ENCODE peak calls at places on chromosomes 16 and 17, in eight cellular contexts. One of them, this sample, is unnamed.

GRCh38 chr16:7653746-7654145 is 321.1 kb downstream of the RBFOX1 start:
- DNase-seq in AG10803: no peak
- DNase-seq in thoracic aorta: no peak
- DNase-seq in HL-60: no peak
- DNase-seq in cardiac fibroblast: no peak
- DNase-seq in dorsolateral prefrontal cortex: no peak
- DNase-seq in heart right ventricle: no peak
- DNase-seq in Peyer's patch: no peak
- DNase-seq in this sample: no peak

GRCh38 chr17:45719335-45720071 is 64.6 kb upstream of the CRHR1 start:
- DNase-seq in AG10803: peak
- DNase-seq in thoracic aorta: no peak
- DNase-seq in HL-60: no peak
- DNase-seq in cardiac fibroblast: peak
- DNase-seq in dorsolateral prefrontal cortex: peak
- DNase-seq in heart right ventricle: no peak
- DNase-seq in Peyer's patch: no peak
- DNase-seq in this sample: peak

GRCh38 chr16:81940781-81941560 is 70.3 kb downstream of the SDR42E1 start:
- DNase-seq in AG10803: peak
- DNase-seq in thoracic aorta: no peak
- DNase-seq in HL-60: no peak
- DNase-seq in cardiac fibroblast: peak
- DNase-seq in dorsolateral prefrontal cortex: no peak
- DNase-seq in heart right ventricle: no peak
- DNase-seq in Peyer's patch: no peak
- DNase-seq in this sample: peak

GRCh38 chr16:72836985-72837384 is 210.9 kb downstream of the ZFHX3 start:
- DNase-seq in AG10803: no peak
- DNase-seq in thoracic aorta: no peak
- DNase-seq in HL-60: no peak
- DNase-seq in cardiac fibroblast: no peak
- DNase-seq in dorsolateral prefrontal cortex: no peak
- DNase-seq in heart right ventricle: no peak
- DNase-seq in Peyer's patch: no peak
- DNase-seq in this sample: no peak

GRCh38 chr16:11161439-11161838 is 94.6 kb downstream of the SOCS1 start:
- DNase-seq in AG10803: no peak
- DNase-seq in thoracic aorta: no peak
- DNase-seq in HL-60: no peak
- DNase-seq in cardiac fibroblast: no peak
- DNase-seq in dorsolateral prefrontal cortex: no peak
- DNase-seq in heart right ventricle: no peak
- DNase-seq in Peyer's patch: no peak
- DNase-seq in this sample: no peak

GRCh38 chr17:13306310-13306962 is 288.6 kb upstream of the ELAC2 start:
- DNase-seq in AG10803: peak
- DNase-seq in thoracic aorta: no peak
- DNase-seq in HL-60: peak
- DNase-seq in cardiac fibroblast: peak
- DNase-seq in dorsolateral prefrontal cortex: no peak
- DNase-seq in heart right ventricle: peak
- DNase-seq in Peyer's patch: no peak
- DNase-seq in this sample: peak

GRCh38 chr16:51401673-51402072 is 250.6 kb upstream of the SALL1 start:
- DNase-seq in AG10803: no peak
- DNase-seq in thoracic aorta: no peak
- DNase-seq in HL-60: no peak
- DNase-seq in cardiac fibroblast: no peak
- DNase-seq in dorsolateral prefrontal cortex: no peak
- DNase-seq in heart right ventricle: no peak
- DNase-seq in Peyer's patch: no peak
- DNase-seq in this sample: no peak

GRCh38 chr17:8069587-8069860 is 18.0 kb downstream of the ALOX12B start:
- DNase-seq in AG10803: no peak
- DNase-seq in thoracic aorta: no peak
- DNase-seq in HL-60: no peak
- DNase-seq in cardiac fibroblast: no peak
- DNase-seq in dorsolateral prefrontal cortex: no peak
- DNase-seq in heart right ventricle: no peak
- DNase-seq in Peyer's patch: no peak
- DNase-seq in this sample: no peak

GRCh38 chr17:77831497-77832179 is 126.9 kb upstream of the TNRC6C start:
- DNase-seq in AG10803: peak
- DNase-seq in thoracic aorta: no peak
- DNase-seq in HL-60: no peak
- DNase-seq in cardiac fibroblast: peak
- DNase-seq in dorsolateral prefrontal cortex: peak
- DNase-seq in heart right ventricle: no peak
- DNase-seq in Peyer's patch: no peak
- DNase-seq in this sample: peak

GRCh38 chr17:36591434-36592315 is at the start of gene DHRS11:
- DNase-seq in AG10803: peak
- DNase-seq in thoracic aorta: peak
- DNase-seq in HL-60: peak
- DNase-seq in cardiac fibroblast: peak
- DNase-seq in dorsolateral prefrontal cortex: peak
- DNase-seq in heart right ventricle: peak
- DNase-seq in Peyer's patch: peak
- DNase-seq in this sample: peak

GRCh38 chr17:44374306-44375195 is 10.9 kb upstream of the FAM171A2 start:
- DNase-seq in AG10803: no peak
- DNase-seq in thoracic aorta: no peak
- DNase-seq in HL-60: no peak
- DNase-seq in cardiac fibroblast: no peak
- DNase-seq in dorsolateral prefrontal cortex: no peak
- DNase-seq in heart right ventricle: no peak
- DNase-seq in Peyer's patch: no peak
- DNase-seq in this sample: no peak

GRCh38 chr17:73888875-73889274 is 244.6 kb upstream of the SDK2 start:
- DNase-seq in AG10803: no peak
- DNase-seq in thoracic aorta: no peak
- DNase-seq in HL-60: no peak
- DNase-seq in cardiac fibroblast: no peak
- DNase-seq in dorsolateral prefrontal cortex: no peak
- DNase-seq in heart right ventricle: peak
- DNase-seq in Peyer's patch: no peak
- DNase-seq in this sample: no peak

GRCh38 chr17:59764292-59764741 is 56.9 kb downstream of the VMP1 start:
- DNase-seq in AG10803: peak
- DNase-seq in thoracic aorta: no peak
- DNase-seq in HL-60: no peak
- DNase-seq in cardiac fibroblast: no peak
- DNase-seq in dorsolateral prefrontal cortex: no peak
- DNase-seq in heart right ventricle: no peak
- DNase-seq in Peyer's patch: no peak
- DNase-seq in this sample: no peak

GRCh38 chr17:8687732-8688131 is 56.9 kb downstream of the CCDC42 start:
- DNase-seq in AG10803: no peak
- DNase-seq in thoracic aorta: no peak
- DNase-seq in HL-60: no peak
- DNase-seq in cardiac fibroblast: no peak
- DNase-seq in dorsolateral prefrontal cortex: no peak
- DNase-seq in heart right ventricle: no peak
- DNase-seq in Peyer's patch: no peak
- DNase-seq in this sample: peak

GRCh38 chr16:68229431-68230175 is 6.3 kb downstream of the ESRP2 start:
- DNase-seq in AG10803: peak
- DNase-seq in thoracic aorta: no peak
- DNase-seq in HL-60: no peak
- DNase-seq in cardiac fibroblast: peak
- DNase-seq in dorsolateral prefrontal cortex: peak
- DNase-seq in heart right ventricle: no peak
- DNase-seq in Peyer's patch: peak
- DNase-seq in this sample: peak

GRCh38 chr16:21184834-21185233 is 26.4 kb downstream of the LDAF1 start:
- DNase-seq in AG10803: no peak
- DNase-seq in thoracic aorta: no peak
- DNase-seq in HL-60: no peak
- DNase-seq in cardiac fibroblast: peak
- DNase-seq in dorsolateral prefrontal cortex: no peak
- DNase-seq in heart right ventricle: no peak
- DNase-seq in Peyer's patch: no peak
- DNase-seq in this sample: no peak

GRCh38 chr16:11174141-11174540 is 81.9 kb downstream of the SOCS1 start:
- DNase-seq in AG10803: no peak
- DNase-seq in thoracic aorta: no peak
- DNase-seq in HL-60: no peak
- DNase-seq in cardiac fibroblast: no peak
- DNase-seq in dorsolateral prefrontal cortex: no peak
- DNase-seq in heart right ventricle: no peak
- DNase-seq in Peyer's patch: no peak
- DNase-seq in this sample: no peak

DNA sequence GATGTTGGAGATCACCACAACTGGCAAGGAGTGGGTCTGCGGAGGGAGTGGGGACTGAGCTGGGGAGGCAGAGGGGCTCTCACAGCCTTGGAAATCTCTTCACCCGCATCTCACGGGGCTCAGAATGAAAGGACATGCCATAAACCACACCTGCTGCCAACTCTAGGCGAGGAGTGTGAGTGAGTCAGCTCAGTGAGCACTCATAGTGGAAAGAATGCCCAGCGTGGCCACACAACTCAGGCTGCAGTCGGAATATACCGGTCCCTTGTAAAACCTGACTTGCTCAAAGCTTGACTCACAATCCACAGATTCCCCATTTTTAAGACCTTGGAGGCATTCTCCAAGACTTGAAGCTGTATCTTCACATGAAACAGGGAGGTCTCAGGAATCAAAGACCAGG is 36.7 kb downstream of the STAT5A start:
- DNase-seq in AG10803: peak
- DNase-seq in thoracic aorta: peak
- DNase-seq in HL-60: no peak
- DNase-seq in cardiac fibroblast: peak
- DNase-seq in dorsolateral prefrontal cortex: no peak
- DNase-seq in heart right ventricle: no peak
- DNase-seq in Peyer's patch: no peak
- DNase-seq in this sample: peak
- TF ChIP-seq CTCF in AG10803: peak
- TF ChIP-seq CTCF in thoracic aorta: no peak
- TF ChIP-seq CTCF in HL-60: no peak
- TF ChIP-seq CTCF in cardiac fibroblast: no peak
- TF ChIP-seq CTCF in dorsolateral prefrontal cortex: no peak
- TF ChIP-seq CTCF in heart right ventricle: no peak
- TF ChIP-seq CTCF in Peyer's patch: no peak
- TF ChIP-seq CTCF in this sample: no peak

DNA sequence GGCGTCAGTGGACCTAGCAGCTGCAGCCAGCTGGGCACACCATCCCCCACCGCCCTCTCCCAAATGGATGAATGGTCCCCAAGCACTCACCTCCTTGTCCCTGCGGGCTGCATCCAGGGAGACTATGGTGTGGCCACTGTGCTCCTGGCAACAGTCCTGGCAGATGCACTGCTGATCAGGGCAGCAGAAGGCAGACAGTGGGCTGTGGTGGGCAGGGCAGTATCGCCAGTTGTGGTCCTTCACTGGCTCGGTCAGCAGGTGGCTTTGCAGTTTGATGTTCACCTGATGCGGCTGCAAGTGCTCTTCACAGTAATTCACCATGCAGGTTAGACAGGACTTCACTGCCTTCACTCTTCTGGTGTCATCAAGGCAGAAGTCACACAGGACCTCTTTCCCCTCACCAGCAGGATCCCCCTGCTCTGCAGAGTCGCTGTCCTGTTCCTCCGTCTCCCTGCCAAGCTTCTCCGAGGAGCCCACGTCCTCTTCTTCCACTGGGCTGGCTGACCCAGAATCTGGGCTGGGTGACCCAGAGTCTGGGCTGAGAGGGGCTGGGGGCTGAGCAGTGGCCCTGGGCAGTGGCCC is 31.6 kb upstream of the FBXW10B start:
- DNase-seq in AG10803: no peak
- DNase-seq in thoracic aorta: no peak
- DNase-seq in HL-60: no peak
- DNase-seq in cardiac fibroblast: no peak
- DNase-seq in dorsolateral prefrontal cortex: no peak
- DNase-seq in heart right ventricle: peak
- DNase-seq in Peyer's patch: no peak
- DNase-seq in this sample: no peak
- H3K4me3 ChIP-seq in AG10803: peak
- H3K4me3 ChIP-seq in thoracic aorta: peak
- H3K4me3 ChIP-seq in HL-60: peak
- H3K4me3 ChIP-seq in cardiac fibroblast: peak
- H3K4me3 ChIP-seq in dorsolateral prefrontal cortex: peak
- H3K4me3 ChIP-seq in heart right ventricle: peak
- H3K4me3 ChIP-seq in Peyer's patch: peak
- H3K4me3 ChIP-seq in this sample: peak

DNA sequence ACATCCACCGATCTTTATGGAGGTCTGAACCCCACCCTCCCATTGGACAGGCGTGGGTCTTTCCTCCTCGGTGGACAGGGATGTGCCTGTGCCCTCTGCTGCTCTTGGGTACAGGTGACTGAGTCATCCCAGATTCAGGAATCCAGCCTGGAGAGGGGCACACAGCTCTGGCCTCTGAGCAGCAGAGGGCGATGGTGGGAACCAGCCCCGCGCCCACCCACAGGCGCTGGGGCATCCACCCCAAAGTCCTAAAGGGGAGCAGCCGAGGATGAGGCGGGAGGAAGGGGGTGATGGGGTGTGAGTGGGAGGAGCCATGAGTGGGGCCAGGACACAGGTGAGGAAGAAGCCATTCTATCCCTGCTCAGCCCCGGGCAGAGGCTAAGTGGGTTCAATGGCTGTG is 35.0 kb downstream of the ENGASE start:
- DNase-seq in AG10803: no peak
- DNase-seq in thoracic aorta: no peak
- DNase-seq in HL-60: no peak
- DNase-seq in cardiac fibroblast: no peak
- DNase-seq in dorsolateral prefrontal cortex: no peak
- DNase-seq in heart right ventricle: no peak
- DNase-seq in Peyer's patch: no peak
- DNase-seq in this sample: no peak
- TF ChIP-seq CTCF in AG10803: peak
- TF ChIP-seq CTCF in thoracic aorta: no peak
- TF ChIP-seq CTCF in HL-60: no peak
- TF ChIP-seq CTCF in cardiac fibroblast: no peak
- TF ChIP-seq CTCF in dorsolateral prefrontal cortex: no peak
- TF ChIP-seq CTCF in heart right ventricle: no peak
- TF ChIP-seq CTCF in Peyer's patch: no peak
- TF ChIP-seq CTCF in this sample: peak

DNA sequence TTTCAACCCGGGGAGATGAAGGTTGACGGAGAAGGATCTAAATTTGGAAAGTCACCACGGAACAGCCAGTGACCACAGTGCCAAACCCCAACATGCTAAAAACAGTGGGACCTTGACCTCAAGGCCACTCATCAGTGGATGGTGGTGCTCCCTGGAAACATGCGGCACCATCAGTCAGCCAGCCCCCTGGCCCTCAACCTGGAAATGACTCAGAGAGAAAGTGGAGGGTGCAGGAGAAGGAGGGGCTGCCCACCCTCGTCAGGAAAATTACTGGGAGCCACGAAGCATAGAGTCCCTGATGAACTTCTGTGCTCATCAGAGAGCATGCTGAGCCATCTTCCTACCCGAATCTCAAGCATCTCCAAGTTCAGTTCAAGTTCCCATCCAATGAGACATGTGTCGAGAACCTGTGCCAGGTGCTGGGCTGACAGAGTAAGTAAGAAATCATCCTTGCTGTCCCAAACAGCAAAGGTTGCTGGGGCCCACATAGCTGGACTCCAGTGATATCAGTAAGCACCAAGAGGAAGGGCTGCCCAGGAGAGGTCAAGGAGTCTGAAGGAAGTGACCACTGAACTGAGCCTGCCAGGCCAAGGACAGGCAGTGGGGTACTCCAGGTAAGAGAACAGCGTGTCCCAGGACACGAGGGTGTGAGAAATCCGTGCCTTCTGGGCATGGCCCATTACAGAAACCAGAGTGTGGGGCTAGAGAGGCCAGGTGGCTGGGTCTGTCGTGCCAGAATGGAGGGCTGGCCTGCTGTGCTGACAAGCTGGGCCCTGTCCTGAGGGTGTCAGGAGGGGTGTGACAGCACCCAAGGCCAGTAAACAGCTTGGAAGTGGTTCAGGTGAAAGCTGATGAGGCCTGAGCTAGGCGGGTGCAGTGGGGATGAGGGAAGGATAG is 5.2 kb downstream of the PECAM1 start:
- DNase-seq in AG10803: peak
- DNase-seq in thoracic aorta: peak
- DNase-seq in HL-60: peak
- DNase-seq in cardiac fibroblast: peak
- DNase-seq in dorsolateral prefrontal cortex: no peak
- DNase-seq in heart right ventricle: peak
- DNase-seq in Peyer's patch: no peak
- DNase-seq in this sample: peak
- H3K4me3 ChIP-seq in AG10803: no peak
- H3K4me3 ChIP-seq in thoracic aorta: peak
- H3K4me3 ChIP-seq in HL-60: no peak
- H3K4me3 ChIP-seq in cardiac fibroblast: peak
- H3K4me3 ChIP-seq in dorsolateral prefrontal cortex: no peak
- H3K4me3 ChIP-seq in heart right ventricle: peak
- H3K4me3 ChIP-seq in Peyer's patch: no peak
- H3K4me3 ChIP-seq in this sample: no peak